ENCODE peak calls at places on chromosome 9, in nine cellular contexts. One of them, this sample, is unnamed.

GRCh38 chr9:97237311-97237786 is 70.1 kb upstream of the CCDC180 start:
- DNase-seq in fibroblast of the aortic adventitia: no peak
- DNase-seq in natural killer cell: no peak
- DNase-seq in WERI-Rb-1: no peak
- DNase-seq in OCI-LY7: no peak
- DNase-seq in hepatocyte: peak
- DNase-seq in cardiac fibroblast: no peak
- DNase-seq in adrenal gland: no peak
- DNase-seq in sigmoid colon: no peak
- DNase-seq in this sample: no peak

GRCh38 chr9:137244486-137245449 is 3.7 kb downstream of the TUBB4B start:
- DNase-seq in natural killer cell: no peak
- DNase-seq in hepatocyte: peak
- DNase-seq in fibroblast of the aortic adventitia: no peak
- DNase-seq in adrenal gland: no peak
- DNase-seq in OCI-LY7: no peak
- DNase-seq in sigmoid colon: no peak
- DNase-seq in WERI-Rb-1: no peak
- DNase-seq in cardiac fibroblast: no peak
- DNase-seq in this sample: no peak

GRCh38 chr9:18606831-18607230 is 132.9 kb downstream of the ADAMTSL1 start:
- DNase-seq in OCI-LY7: no peak
- DNase-seq in cardiac fibroblast: peak
- DNase-seq in natural killer cell: no peak
- DNase-seq in adrenal gland: no peak
- DNase-seq in WERI-Rb-1: no peak
- DNase-seq in fibroblast of the aortic adventitia: peak
- DNase-seq in sigmoid colon: no peak
- DNase-seq in hepatocyte: no peak
- DNase-seq in this sample: no peak

GRCh38 chr9:34246453-34246852 is 67.6 kb downstream of the UBAP1 start:
- DNase-seq in OCI-LY7: no peak
- DNase-seq in natural killer cell: no peak
- DNase-seq in cardiac fibroblast: no peak
- DNase-seq in fibroblast of the aortic adventitia: no peak
- DNase-seq in hepatocyte: no peak
- DNase-seq in WERI-Rb-1: no peak
- DNase-seq in adrenal gland: no peak
- DNase-seq in sigmoid colon: no peak
- DNase-seq in this sample: no peak

GRCh38 chr9:114083693-114084092 is 5.6 kb upstream of the AMBP start:
- DNase-seq in OCI-LY7: no peak
- DNase-seq in natural killer cell: no peak
- DNase-seq in sigmoid colon: peak
- DNase-seq in adrenal gland: no peak
- DNase-seq in fibroblast of the aortic adventitia: no peak
- DNase-seq in cardiac fibroblast: no peak
- DNase-seq in hepatocyte: no peak
- DNase-seq in WERI-Rb-1: no peak
- DNase-seq in this sample: no peak

GRCh38 chr9:74953235-74953741 is 576 bp upstream of the C9orf40 start:
- DNase-seq in natural killer cell: no peak
- DNase-seq in sigmoid colon: no peak
- DNase-seq in hepatocyte: no peak
- DNase-seq in adrenal gland: no peak
- DNase-seq in cardiac fibroblast: no peak
- DNase-seq in WERI-Rb-1: no peak
- DNase-seq in fibroblast of the aortic adventitia: peak
- DNase-seq in OCI-LY7: peak
- DNase-seq in this sample: no peak

GRCh38 chr9:125049212-125049611 is 94.1 kb downstream of the SCAI start:
- DNase-seq in natural killer cell: no peak
- DNase-seq in WERI-Rb-1: no peak
- DNase-seq in hepatocyte: peak
- DNase-seq in sigmoid colon: no peak
- DNase-seq in adrenal gland: no peak
- DNase-seq in OCI-LY7: no peak
- DNase-seq in fibroblast of the aortic adventitia: no peak
- DNase-seq in cardiac fibroblast: no peak
- DNase-seq in this sample: peak

GRCh38 chr9:109815366-109815947 is 35.5 kb downstream of the PALM2AKAP2 start:
- DNase-seq in WERI-Rb-1: no peak
- DNase-seq in sigmoid colon: no peak
- DNase-seq in hepatocyte: no peak
- DNase-seq in natural killer cell: no peak
- DNase-seq in adrenal gland: no peak
- DNase-seq in fibroblast of the aortic adventitia: peak
- DNase-seq in cardiac fibroblast: no peak
- DNase-seq in OCI-LY7: no peak
- DNase-seq in this sample: no peak

GRCh38 chr9:116144038-116144437 is 9.6 kb upstream of the PAPPA start:
- DNase-seq in adrenal gland: no peak
- DNase-seq in natural killer cell: no peak
- DNase-seq in cardiac fibroblast: peak
- DNase-seq in fibroblast of the aortic adventitia: peak
- DNase-seq in sigmoid colon: no peak
- DNase-seq in hepatocyte: no peak
- DNase-seq in WERI-Rb-1: no peak
- DNase-seq in OCI-LY7: no peak
- DNase-seq in this sample: no peak

GRCh38 chr9:80586786-80587185 is 1015.0 kb downstream of the TLE4 start:
- DNase-seq in hepatocyte: no peak
- DNase-seq in fibroblast of the aortic adventitia: no peak
- DNase-seq in cardiac fibroblast: no peak
- DNase-seq in sigmoid colon: no peak
- DNase-seq in adrenal gland: no peak
- DNase-seq in OCI-LY7: no peak
- DNase-seq in WERI-Rb-1: no peak
- DNase-seq in natural killer cell: no peak
- DNase-seq in this sample: no peak

GRCh38 chr9:91465420-91465819 is 41.8 kb upstream of the NFIL3 start:
- DNase-seq in natural killer cell: no peak
- DNase-seq in OCI-LY7: no peak
- DNase-seq in cardiac fibroblast: peak
- DNase-seq in sigmoid colon: no peak
- DNase-seq in WERI-Rb-1: no peak
- DNase-seq in adrenal gland: no peak
- DNase-seq in fibroblast of the aortic adventitia: peak
- DNase-seq in hepatocyte: no peak
- DNase-seq in this sample: no peak

GRCh38 chr9:738209-738915 is 103.1 kb upstream of the DMRT1 start:
- DNase-seq in OCI-LY7: no peak
- DNase-seq in sigmoid colon: peak
- DNase-seq in natural killer cell: no peak
- DNase-seq in cardiac fibroblast: peak
- DNase-seq in hepatocyte: peak
- DNase-seq in adrenal gland: no peak
- DNase-seq in WERI-Rb-1: no peak
- DNase-seq in fibroblast of the aortic adventitia: peak
- DNase-seq in this sample: no peak

GRCh38 chr9:98955259-98955658 is 11.6 kb downstream of the COL15A1 start:
- DNase-seq in cardiac fibroblast: no peak
- DNase-seq in sigmoid colon: no peak
- DNase-seq in hepatocyte: no peak
- DNase-seq in OCI-LY7: no peak
- DNase-seq in fibroblast of the aortic adventitia: no peak
- DNase-seq in WERI-Rb-1: no peak
- DNase-seq in natural killer cell: no peak
- DNase-seq in adrenal gland: no peak
- DNase-seq in this sample: no peak

GRCh38 chr9:93620881-93621820 is 44.8 kb downstream of the PHF2 start:
- DNase-seq in natural killer cell: no peak
- DNase-seq in sigmoid colon: peak
- DNase-seq in adrenal gland: no peak
- DNase-seq in OCI-LY7: no peak
- DNase-seq in fibroblast of the aortic adventitia: no peak
- DNase-seq in cardiac fibroblast: no peak
- DNase-seq in hepatocyte: no peak
- DNase-seq in WERI-Rb-1: no peak
- DNase-seq in this sample: no peak

GRCh38 chr9:134811673-134812668 is 68.6 kb upstream of the FCN2 start:
- DNase-seq in fibroblast of the aortic adventitia: peak
- DNase-seq in OCI-LY7: no peak
- DNase-seq in sigmoid colon: no peak
- DNase-seq in WERI-Rb-1: peak
- DNase-seq in hepatocyte: peak
- DNase-seq in cardiac fibroblast: peak
- DNase-seq in natural killer cell: no peak
- DNase-seq in adrenal gland: no peak
- DNase-seq in this sample: no peak

GRCh38 chr9:88169700-88170099 is 31.4 kb upstream of the SPATA31C2 start:
- DNase-seq in WERI-Rb-1: no peak
- DNase-seq in sigmoid colon: no peak
- DNase-seq in fibroblast of the aortic adventitia: no peak
- DNase-seq in natural killer cell: no peak
- DNase-seq in hepatocyte: no peak
- DNase-seq in cardiac fibroblast: no peak
- DNase-seq in OCI-LY7: no peak
- DNase-seq in adrenal gland: no peak
- DNase-seq in this sample: no peak

GRCh38 chr9:101229606-101230005 is 155.2 kb downstream of the BAAT start:
- DNase-seq in fibroblast of the aortic adventitia: no peak
- DNase-seq in OCI-LY7: no peak
- DNase-seq in sigmoid colon: no peak
- DNase-seq in adrenal gland: no peak
- DNase-seq in natural killer cell: no peak
- DNase-seq in WERI-Rb-1: no peak
- DNase-seq in hepatocyte: no peak
- DNase-seq in cardiac fibroblast: no peak
- DNase-seq in this sample: no peak

GRCh38 chr9:22469928-22470544 is 23.4 kb downstream of the DMRTA1 start:
- DNase-seq in fibroblast of the aortic adventitia: peak
- DNase-seq in cardiac fibroblast: peak
- DNase-seq in natural killer cell: no peak
- DNase-seq in sigmoid colon: no peak
- DNase-seq in WERI-Rb-1: peak
- DNase-seq in adrenal gland: no peak
- DNase-seq in OCI-LY7: peak
- DNase-seq in hepatocyte: peak
- DNase-seq in this sample: no peak
- TF ChIP-seq CTCF in fibroblast of the aortic adventitia: peak
- TF ChIP-seq CTCF in cardiac fibroblast: peak
- TF ChIP-seq CTCF in natural killer cell: no peak
- TF ChIP-seq CTCF in sigmoid colon: peak
- TF ChIP-seq CTCF in WERI-Rb-1: peak
- TF ChIP-seq CTCF in adrenal gland: peak
- TF ChIP-seq CTCF in OCI-LY7: peak
- TF ChIP-seq CTCF in hepatocyte: peak
- TF ChIP-seq CTCF in this sample: peak

DNA sequence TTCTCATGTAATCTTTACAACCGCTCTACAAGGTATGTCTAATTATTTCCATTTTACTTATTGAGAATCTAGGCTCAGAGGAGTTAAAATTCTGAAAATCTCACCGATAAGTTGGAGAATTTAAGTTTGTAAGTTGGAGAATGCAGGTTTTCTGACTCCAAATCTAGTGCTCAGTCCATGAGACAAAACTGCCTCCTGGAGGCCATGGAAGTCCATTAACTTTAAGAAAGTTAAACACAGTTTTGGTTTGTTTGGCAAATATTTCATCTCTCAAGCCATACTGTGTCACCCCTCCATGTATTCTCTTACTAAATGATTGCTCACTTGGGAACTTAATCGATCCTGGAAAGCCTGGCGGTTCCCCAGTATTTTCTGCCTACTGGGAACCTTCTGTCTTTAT is 52.6 kb downstream of the INIP start:
- DNase-seq in fibroblast of the aortic adventitia: peak
- DNase-seq in OCI-LY7: no peak
- DNase-seq in WERI-Rb-1: no peak
- DNase-seq in cardiac fibroblast: peak
- DNase-seq in natural killer cell: no peak
- DNase-seq in adrenal gland: no peak
- DNase-seq in hepatocyte: no peak
- DNase-seq in sigmoid colon: no peak
- DNase-seq in this sample: no peak
- TF ChIP-seq CTCF in fibroblast of the aortic adventitia: peak
- TF ChIP-seq CTCF in OCI-LY7: peak
- TF ChIP-seq CTCF in WERI-Rb-1: peak
- TF ChIP-seq CTCF in cardiac fibroblast: peak
- TF ChIP-seq CTCF in natural killer cell: no peak
- TF ChIP-seq CTCF in adrenal gland: no peak
- TF ChIP-seq CTCF in hepatocyte: peak
- TF ChIP-seq CTCF in sigmoid colon: no peak
- TF ChIP-seq CTCF in this sample: peak

DNA sequence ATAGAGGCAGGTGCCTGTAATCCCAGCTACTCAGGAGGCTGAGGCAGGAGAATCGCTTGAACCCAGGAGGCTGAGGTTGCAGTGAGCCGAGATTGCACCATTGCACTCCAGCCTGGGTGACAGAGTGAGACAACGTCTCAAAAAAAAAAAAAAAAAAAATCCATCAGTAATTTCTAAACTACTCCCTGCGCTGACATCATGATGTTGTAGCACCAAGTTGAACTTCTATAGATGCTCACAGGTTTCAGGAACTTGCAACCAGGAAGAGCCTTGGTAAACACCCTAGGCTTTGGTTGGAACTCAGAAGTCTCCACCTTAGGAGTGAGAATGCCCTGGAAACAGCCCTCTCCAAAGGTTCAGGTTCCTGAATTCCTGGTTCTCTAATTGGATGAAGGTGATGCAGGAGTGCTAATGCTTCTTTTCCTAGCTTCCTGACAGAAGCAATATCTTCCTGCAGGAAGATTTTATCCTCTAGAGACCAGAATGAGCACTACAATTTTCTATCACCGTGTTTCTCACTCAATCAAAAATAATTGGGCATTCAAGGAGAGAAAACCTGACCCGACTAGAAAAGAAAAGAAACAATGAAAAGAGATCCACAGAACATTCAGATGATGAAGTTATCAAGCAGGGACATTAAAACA is 469.6 kb downstream of the GADD45G start:
- DNase-seq in fibroblast of the aortic adventitia: no peak
- DNase-seq in cardiac fibroblast: no peak
- DNase-seq in adrenal gland: no peak
- DNase-seq in OCI-LY7: no peak
- DNase-seq in natural killer cell: no peak
- DNase-seq in WERI-Rb-1: no peak
- DNase-seq in sigmoid colon: no peak
- DNase-seq in hepatocyte: no peak
- DNase-seq in this sample: no peak
- TF ChIP-seq CTCF in fibroblast of the aortic adventitia: no peak
- TF ChIP-seq CTCF in cardiac fibroblast: no peak
- TF ChIP-seq CTCF in adrenal gland: no peak
- TF ChIP-seq CTCF in OCI-LY7: no peak
- TF ChIP-seq CTCF in natural killer cell: no peak
- TF ChIP-seq CTCF in WERI-Rb-1: no peak
- TF ChIP-seq CTCF in sigmoid colon: no peak
- TF ChIP-seq CTCF in hepatocyte: no peak
- TF ChIP-seq CTCF in this sample: no peak

DNA sequence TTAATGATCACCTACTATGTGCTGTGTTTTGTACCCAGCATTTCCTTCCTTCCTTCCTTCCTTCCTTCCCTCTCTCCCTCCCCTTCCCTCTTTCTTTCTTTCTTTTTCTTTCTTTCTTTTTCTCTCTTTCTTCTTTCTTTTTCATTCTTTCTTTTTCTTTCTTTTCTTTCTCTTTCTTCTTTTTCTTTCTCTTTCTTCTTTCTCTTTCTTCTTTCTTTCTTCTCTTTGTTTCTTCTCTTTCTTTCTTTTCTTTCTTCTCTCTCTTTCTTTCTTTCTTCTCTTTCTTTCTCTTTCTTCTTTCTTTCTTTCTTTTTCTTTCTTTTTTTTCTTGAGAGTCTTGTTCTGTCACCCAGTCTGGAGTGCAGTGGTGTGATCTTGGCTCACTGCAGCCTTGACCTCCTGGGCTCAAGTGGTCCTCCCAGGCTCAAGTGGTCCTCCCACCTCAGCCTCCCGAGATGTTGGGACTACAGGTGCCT is 165.7 kb upstream of the MVB12B start:
- DNase-seq in OCI-LY7: no peak
- DNase-seq in hepatocyte: no peak
- DNase-seq in cardiac fibroblast: no peak
- DNase-seq in adrenal gland: no peak
- DNase-seq in sigmoid colon: no peak
- DNase-seq in natural killer cell: no peak
- DNase-seq in fibroblast of the aortic adventitia: no peak
- DNase-seq in WERI-Rb-1: no peak
- DNase-seq in this sample: no peak
- TF ChIP-seq CTCF in OCI-LY7: no peak
- TF ChIP-seq CTCF in hepatocyte: no peak
- TF ChIP-seq CTCF in cardiac fibroblast: no peak
- TF ChIP-seq CTCF in adrenal gland: no peak
- TF ChIP-seq CTCF in sigmoid colon: no peak
- TF ChIP-seq CTCF in natural killer cell: no peak
- TF ChIP-seq CTCF in fibroblast of the aortic adventitia: no peak
- TF ChIP-seq CTCF in WERI-Rb-1: no peak
- TF ChIP-seq CTCF in this sample: no peak